ENCODE peak calls at places on chromosomes 5 and 9, in five cellular contexts. I, D, J, X and O are unnamed samples. For H3K27me3, the result is how much of the 10 kb centered on the place peaks cover.

GRCh38 chr5:166505546-166505945 is 1785.9 kb upstream of the WWC1 start:
- DNase-seq in D (no peak), J (peak), X (no peak), I (no peak), O (no peak)

GRCh38 chr9:109286981-109287380 is 33.9 kb downstream of the EPB41L4B start:
- DNase-seq in I (no peak), D (no peak), X (peak), J (no peak), O (no peak)

GRCh38 chr9:120324996-120325642 is 254.8 kb downstream of the CDK5RAP2 start:
- DNase-seq in X (no peak), J (no peak), I (no peak), D (no peak), O (no peak)

GRCh38 chr9:97605246-97605645 is 27.9 kb downstream of the TSTD2 start:
- DNase-seq in D (no peak), X (no peak), J (no peak), I (no peak), O (no peak)

GRCh38 chr5:61082516-61083280 is 79.6 kb downstream of the SMIM15 start:
- DNase-seq in D (no peak), X (no peak), J (no peak), I (no peak), O (no peak)

GRCh38 chr5:178232124-178232919 is at the start of gene PHYKPL:
- DNase-seq in X (peak), I (peak), D (peak), J (peak), O (peak)

GRCh38 chr9:34991833-34992375 is 2.4 kb downstream of the DNAJB5 start:
- DNase-seq in X (no peak), D (peak), J (no peak), I (no peak), O (no peak)

GRCh38 chr5:91235194-91235793 is 147.8 kb downstream of the ARRDC3 start:
- DNase-seq in D (no peak), J (no peak), I (no peak), X (no peak), O (no peak)

GRCh38 chr9:5610491-5610890 is 18.4 kb upstream of the RIC1 start:
- DNase-seq in J (no peak), X (no peak), D (no peak), I (no peak), O (no peak)

GRCh38 chr5:169745441-169746146 is 108.5 kb downstream of the DOCK2 start:
- DNase-seq in I (no peak), D (no peak), X (no peak), J (no peak), O (no peak)

GRCh38 chr5:141430332-141431113 is at the start of gene PCDHGA12:
- DNase-seq in I (no peak), D (no peak), X (no peak), J (no peak), O (no peak)

GRCh38 chr9:89801723-89802680 is 197.2 kb downstream of the GADD45G start:
- DNase-seq in D (no peak), I (no peak), X (no peak), J (no peak), O (no peak)

GRCh38 chr5:53607896-53608295 is 47.5 kb downstream of the NDUFS4 start:
- DNase-seq in I (no peak), J (no peak), X (no peak), D (no peak), O (no peak)

GRCh38 chr9:114678847-114679246 is 3.1 kb downstream of the TEX48 start:
- DNase-seq in X (no peak), J (no peak), I (no peak), D (no peak), O (no peak)

GRCh38 chr5:67350185-67350584 is 153.6 kb upstream of the CD180 start:
- DNase-seq in I (no peak), J (no peak), X (no peak), D (no peak), O (no peak)

GRCh38 chr9:76618762-76619161 is 145.5 kb upstream of the PCA3 start:
- DNase-seq in X (no peak), J (no peak), I (no peak), D (no peak), O (no peak)

GRCh38 chr9:94772654-94773303 is 46.3 kb downstream of the AOPEP start:
- DNase-seq in I (no peak), X (no peak), D (no peak), J (no peak), O (peak)

GRCh38 chr5:139470821-139471300 is at the start of gene SMIM33:
- DNase-seq in I (no peak), J (no peak), X (no peak), D (no peak), O (no peak)

GRCh38 chr5:39943811-39944210 is 519.0 kb upstream of the DAB2 start:
- DNase-seq in X (no peak), J (no peak), I (no peak), D (no peak), O (no peak)

GRCh38 chr5:10691826-10692785 is 68.9 kb downstream of the DAP start:
- DNase-seq in J (no peak), I (no peak), X (no peak), D (no peak), O (no peak)

GRCh38 chr9:134325096-134325812 is 1.0 kb upstream of the RXRA start:
- DNase-seq in J (no peak), D (no peak), I (peak), X (peak), O (no peak)

GRCh38 chr9:123929177-123929869 is 603 bp downstream of the DENND1A start:
- DNase-seq in X (no peak), I (peak), D (no peak), J (no peak), O (no peak)

GRCh38 chr9:84697494-84698114 is 28.1 kb downstream of the NTRK2 start:
- DNase-seq in D (peak), X (peak), I (peak), J (peak), O (peak)

GRCh38 chr9:20538956-20539355 is 83.3 kb downstream of the MLLT3 start:
- DNase-seq in D (no peak), X (no peak), I (no peak), J (no peak), O (no peak)

GRCh38 chr5:163770625-163771024 is 265.2 kb downstream of the MAT2B start:
- DNase-seq in D (no peak), J (no peak), X (no peak), I (no peak), O (no peak)

GRCh38 chr5:123119334-123119986 is 30.4 kb downstream of the PRDM6 start:
- DNase-seq in X (no peak), D (peak), J (no peak), I (no peak), O (no peak)

GRCh38 chr5:131654309-131654708 is 19.3 kb upstream of the RAPGEF6 start:
- DNase-seq in I (no peak), J (no peak), X (no peak), D (no peak), O (no peak)

GRCh38 chr5:76861616-76862015 is 11.8 kb downstream of the S100Z start:
- DNase-seq in I (no peak), X (no peak), D (no peak), J (no peak), O (no peak)

GRCh38 chr9:115740986-115741385 is 412.6 kb upstream of the PAPPA start:
- DNase-seq in J (no peak), X (no peak), D (no peak), I (no peak), O (no peak)

GRCh38 chr9:135394699-135395645 is 84.6 kb upstream of the PPP1R26 start:
- DNase-seq in J (no peak), I (no peak), X (no peak), D (no peak), O (no peak)

GRCh38 chr9:63817622-63818518 is 1467.1 kb downstream of the FOXD4L5 start:
- DNase-seq in D (no peak), X (peak), I (peak), J (peak), O (peak)

GRCh38 chr5:176535101-176535654 is 2.0 kb downstream of the RNF44 start:
- DNase-seq in I (no peak), X (peak), D (no peak), J (no peak), O (no peak)

GRCh38 chr9:16143947-16144890 is 591.4 kb downstream of the CCDC171 start:
- DNase-seq in X (peak), I (no peak), J (no peak), D (no peak), O (no peak)

GRCh38 chr5:32707394-32707997 is 3.6 kb upstream of the NPR3 start:
- DNase-seq in I (no peak), J (peak), D (peak), X (no peak), O (no peak)
- H3K27me3 ChIP-seq in I (under half), J (under half), D (under half), X (under half), O (under half)

GRCh38 chr5:137533963-137534362 is 34.8 kb upstream of the SPOCK1 start:
- DNase-seq in X (no peak), J (no peak), I (no peak), D (no peak), O (no peak)
- H3K27me3 ChIP-seq in X (under half), J (under half), I (under half), D (under half), O (under half)

DNA sequence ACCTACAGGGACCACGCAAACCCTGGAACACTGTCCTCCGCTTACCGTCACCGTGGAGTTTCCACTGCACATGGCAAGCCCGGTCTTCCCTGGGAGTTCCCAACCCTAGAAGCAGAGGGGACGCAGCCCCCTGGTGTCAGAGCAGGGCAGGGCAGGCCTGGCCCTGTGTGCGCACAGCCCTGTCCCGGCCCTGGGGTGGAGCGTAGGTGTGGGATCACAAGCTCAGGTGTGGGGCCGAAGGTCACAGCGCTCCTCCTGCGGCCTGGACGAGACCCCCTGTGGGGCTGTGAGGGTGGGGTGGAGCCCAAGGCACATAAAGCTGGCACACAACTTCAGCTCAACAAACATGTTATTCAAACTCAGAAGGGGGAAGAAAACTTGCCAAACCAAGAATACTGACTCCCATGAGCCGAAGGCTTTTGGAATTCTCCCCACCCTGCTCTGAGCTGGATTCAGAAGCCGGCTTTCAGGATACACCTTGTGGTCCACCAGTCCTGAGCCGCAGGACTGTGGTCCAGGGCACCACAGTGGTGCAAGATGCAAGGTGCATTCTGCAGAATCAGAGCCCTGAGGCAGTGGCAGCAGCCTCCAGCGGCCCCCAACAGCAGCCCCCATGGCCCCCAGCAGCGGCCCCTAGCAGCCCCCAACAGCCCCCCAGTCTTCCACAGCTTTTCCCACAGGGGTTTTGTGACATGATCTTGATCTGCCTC is 11.8 kb upstream of the EXOC3 start:
- DNase-seq in X (no peak), D (peak), J (peak), I (no peak), O (no peak)
- H3K27me3 ChIP-seq in X (under half), D (under half), J (under half), I (under half), O (under half)

GRCh38 chr5:180645609-180646204 is 3.7 kb downstream of the FLT4 start:
- DNase-seq in I (no peak), D (no peak), X (no peak), J (no peak), O (peak)

GRCh38 chr5:180646289-180646962 is 3.0 kb downstream of the FLT4 start:
- DNase-seq in I (no peak), J (no peak), X (no peak), D (no peak), O (no peak)

GRCh38 chr5:180643191-180643851 is 6.1 kb downstream of the FLT4 start:
- DNase-seq in I (peak), D (no peak), X (no peak), J (no peak), O (no peak)

GRCh38 chr5:180644129-180644824 is 5.1 kb downstream of the FLT4 start:
- DNase-seq in X (no peak), J (no peak), D (no peak), I (no peak), O (no peak)

GRCh38 chr5:180644825-180645608 is 4.4 kb downstream of the FLT4 start:
- DNase-seq in X (no peak), D (no peak), J (no peak), I (peak), O (peak)
- H3K27me3 ChIP-seq in X (under half), D (under half), J (under half), I (under half), O (under half)